ENCODE peak calls at places on chromosomes 2 and 18, in five cellular contexts. X is SHP77; K is tibial artery; C is activated CD4-positive, alpha-beta T cell treated with anti-CD3 and anti-CD28 coated beads, Interleukin-2, amount 10 ng/mL, durations not matched to agents 7 days and 5 days; L is IMR-90. E is an unnamed sample.

GRCh38 chr18:10400534-10400933 is 53.9 kb upstream of the APCDD1 start:
- DNase-seq in X (no peak), K (no peak), L (no peak), C (no peak), E (no peak)

GRCh38 chr2:810397-810796 is 133.2 kb upstream of the TMEM18 start:
- DNase-seq in X (no peak), C (no peak), L (no peak), K (no peak), E (no peak)

GRCh38 chr2:68282814-68283812 is 30.8 kb upstream of the PPP3R1 start:
- DNase-seq in L (peak), C (peak), X (peak), K (no peak), E (peak)

GRCh38 chr2:145380436-145381017 is 860.6 kb upstream of the ZEB2 start:
- DNase-seq in L (peak), X (no peak), C (no peak), K (no peak), E (peak)

GRCh38 chr2:24327988-24328387 is 32.3 kb downstream of the ITSN2 start:
- DNase-seq in X (no peak), C (no peak), L (no peak), K (no peak), E (no peak)

GRCh38 chr2:239831272-239831731 is 193.8 kb downstream of the NDUFA10 start:
- DNase-seq in K (no peak), X (no peak), C (no peak), L (no peak), E (no peak)

GRCh38 chr2:35538796-35539195 is 816.8 kb upstream of the CRIM1 start:
- DNase-seq in X (no peak), C (no peak), L (no peak), K (no peak), E (peak)

GRCh38 chr18:70194227-70194890 is 11.1 kb downstream of the RTTN start:
- DNase-seq in X (no peak), C (no peak), L (no peak), K (no peak), E (no peak)